ENCODE peak calls at places on chromosomes 3 and 15, in six cellular contexts. O is lower lobe of right lung, N is psoas muscle, X is cardiac muscle cell, M is aorta, U is uterus. J is an unnamed sample.

GRCh38 chr15:77497108-77497737 is 76.5 kb downstream of the HMG20A start:
- DNase-seq in O (no peak), N (peak; percentile 72), X (peak; percentile 67), M (peak; percentile 85), U (peak; percentile 43), J (no peak)

GRCh38 chr3:59558906-59559720 is 509.3 kb upstream of the CFAP20DC start:
- DNase-seq in O (no peak), N (no peak), X (no peak), M (no peak), U (no peak), J (no peak)

GRCh38 chr3:104628185-104628789 is 738.4 kb upstream of the ALCAM start:
- DNase-seq in O (no peak), N (no peak), X (peak; percentile 76), M (no peak), U (no peak), J (peak; percentile 72)

GRCh38 chr3:142366434-142366833 is 81.4 kb downstream of the XRN1 start:
- DNase-seq in O (no peak), N (no peak), X (peak; percentile 2), M (no peak), U (no peak), J (peak; percentile 70)

GRCh38 chr3:58161435-58162398 is 49.1 kb downstream of the DNASE1L3 start:
- DNase-seq in O (no peak), N (peak; percentile 70), X (peak; percentile 96), M (peak; percentile 92), U (peak; percentile 79), J (no peak)

GRCh38 chr15:50964075-50964474 is 55.6 kb downstream of the AP4E1 start:
- DNase-seq in O (no peak), N (no peak), X (no peak), M (no peak), U (no peak), J (peak; percentile 51)

GRCh38 chr3:158936530-158937113 is 134.8 kb downstream of the MFSD1 start:
- DNase-seq in O (no peak), N (no peak), X (no peak), M (no peak), U (no peak), J (no peak)

GRCh38 chr3:47370887-47371697 is 9.7 kb upstream of the PTPN23 start:
- DNase-seq in O (no peak), N (no peak), X (peak; percentile 24), M (no peak), U (no peak), J (peak; percentile 80)

GRCh38 chr3:129795596-129795995 is 97.9 kb downstream of the TMCC1 start:
- DNase-seq in O (no peak), N (no peak), X (no peak), M (no peak), U (no peak), J (no peak)

GRCh38 chr3:183698760-183699159 is 1.2 kb downstream of the YEATS2 start:
- DNase-seq in O (no peak), N (no peak), X (peak; percentile 47), M (no peak), U (no peak), J (peak; percentile 85)

GRCh38 chr3:46378426-46378942 is 7.7 kb downstream of the CCR5 start:
- DNase-seq in O (peak; percentile 77), N (peak; percentile 69), X (peak; percentile 67), M (peak; percentile 85), U (peak; percentile 52), J (peak; percentile 90)

DNA sequence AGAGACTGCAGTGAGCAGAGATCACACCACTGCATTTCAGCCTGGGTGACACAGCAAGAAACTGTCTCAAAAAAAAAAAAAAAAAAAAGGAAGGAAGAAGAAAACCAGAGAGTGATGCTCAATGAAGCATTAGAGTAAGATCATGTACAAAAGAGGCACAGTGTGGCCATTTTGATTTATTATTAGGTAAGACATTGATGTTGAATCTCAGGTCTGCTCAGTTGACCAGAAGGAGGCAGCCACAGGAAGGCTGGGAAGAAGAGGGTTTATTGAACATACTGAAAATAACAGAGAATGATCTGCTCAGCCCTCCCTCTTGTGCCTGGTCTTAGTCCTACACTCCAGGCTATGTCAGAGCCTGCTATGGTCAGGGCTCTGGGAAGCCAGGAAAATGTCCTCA is 15.6 kb downstream of the LRRK1 start:
- DNase-seq in O (no peak), N (no peak), X (peak; percentile 12), M (no peak), U (no peak), J (peak; percentile 79)
- H3K4me1 ChIP-seq in O (no peaks in the 10 kb centered on the region), N (no peaks in the 10 kb centered on the region), X (peaks cover under 1% of the 10 kb centered on the region), M (no peaks in the 10 kb centered on the region), U (no peaks in the 10 kb centered on the region), J (peaks cover 94% of the 10 kb centered on the region)

GRCh38 chr15:56471440-56472069 is 6.6 kb upstream of the MNS1 start:
- DNase-seq in O (no peak), N (no peak), X (no peak), M (no peak), U (no peak), J (no peak)

GRCh38 chr15:56467626-56468025 is 2.7 kb upstream of the MNS1 start:
- DNase-seq in O (no peak), N (no peak), X (no peak), M (no peak), U (no peak), J (peak; percentile 46)

GRCh38 chr15:56468271-56468912 is 3.5 kb upstream of the MNS1 start:
- DNase-seq in O (no peak), N (no peak), X (no peak), M (no peak), U (no peak), J (peak; percentile 78)

GRCh38 chr15:56472278-56472677 is 7.3 kb upstream of the MNS1 start:
- DNase-seq in O (no peak), N (no peak), X (no peak), M (no peak), U (no peak), J (no peak)

DNA sequence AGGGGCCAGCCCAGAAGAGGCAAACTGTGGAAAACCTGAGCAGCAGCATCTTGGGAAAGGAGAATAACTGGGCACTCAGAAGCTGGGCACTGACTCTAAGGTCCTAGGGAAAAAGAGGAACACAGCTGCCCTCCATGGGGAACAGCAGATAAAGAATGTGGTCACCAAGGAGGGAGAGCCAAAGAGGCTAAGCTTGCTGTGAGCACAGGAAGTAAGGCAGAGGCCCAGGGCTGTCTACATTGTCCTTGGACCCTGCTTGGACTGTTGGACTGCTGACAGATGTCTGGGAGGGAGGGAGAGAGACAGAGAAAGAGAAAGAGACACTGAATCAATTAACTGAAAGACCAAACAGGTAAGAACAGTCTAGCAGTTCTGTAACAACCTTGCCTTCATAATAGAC is 4.5 kb upstream of the MNS1 start:
- DNase-seq in O (no peak), N (no peak), X (no peak), M (no peak), U (no peak), J (no peak)
- H3K4me3 ChIP-seq in O (no peak overlapping the region), N (no peak overlapping the region), X (no peak overlapping the region), M (no peak overlapping the region), U (no peak overlapping the region), J (no peak overlapping the region)

GRCh38 chr15:92901053-92901761 is 1.1 kb downstream of the CHD2 start:
- DNase-seq in O (no peak), N (no peak), X (peak; percentile 50), M (no peak), U (no peak), J (no peak)

GRCh38 chr15:92900712-92901052 is 558 bp downstream of the CHD2 start:
- DNase-seq in O (no peak), N (no peak), X (no peak), M (no peak), U (no peak), J (no peak)

GRCh38 chr15:92902020-92902419 is 1.9 kb downstream of the CHD2 start:
- DNase-seq in O (no peak), N (no peak), X (peak; percentile 53), M (no peak), U (no peak), J (no peak)

GRCh38 chr15:92898988-92899909 is 875 bp upstream of the CHD2 start:
- DNase-seq in O (no peak), N (no peak), X (no peak), M (no peak), U (no peak), J (peak; percentile 69)

DNA sequence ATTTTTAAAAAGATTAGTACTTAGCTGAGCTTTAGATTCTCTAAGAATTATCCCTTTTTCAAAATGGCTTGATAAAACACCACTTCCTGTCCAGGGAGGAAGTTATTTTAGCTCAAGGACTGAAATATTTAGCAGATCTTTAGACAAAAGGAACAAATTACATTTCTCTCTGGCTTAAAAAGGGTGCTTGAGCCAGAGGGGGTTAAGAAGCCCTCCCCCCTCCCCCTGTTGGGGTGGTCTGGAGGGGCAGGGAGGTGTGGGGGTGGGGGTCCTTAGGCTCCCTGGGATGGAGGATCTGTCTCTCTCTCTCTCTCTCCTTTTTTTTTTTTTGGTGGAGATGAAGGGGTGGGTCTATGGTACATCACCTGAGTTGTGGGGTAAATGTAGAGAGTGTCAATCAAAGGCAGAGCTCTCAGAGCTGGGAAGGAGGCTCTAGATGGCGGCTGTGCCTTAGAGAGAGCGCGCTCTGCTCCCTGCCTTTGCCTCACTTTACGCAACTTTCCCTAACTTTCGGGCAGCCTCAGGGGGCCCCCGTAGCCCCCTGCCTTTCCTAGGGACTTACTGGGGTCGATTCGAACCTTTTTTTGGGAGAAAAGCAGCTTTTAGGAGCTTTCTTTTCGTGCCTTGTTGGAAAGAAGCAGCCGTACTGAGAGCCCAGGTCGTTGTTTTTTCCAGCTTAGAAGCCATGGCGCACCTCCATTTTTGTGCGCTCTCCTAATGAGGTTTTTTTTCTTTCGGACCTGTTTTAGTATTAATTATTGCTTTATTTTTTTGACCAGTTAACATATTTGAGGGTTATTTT is at the start of gene CHD2:
- DNase-seq in O (peak; percentile 72), N (peak; percentile 50), X (peak; percentile 87), M (no peak), U (peak; percentile 51), J (peak; percentile 57)
- H3K4me1 ChIP-seq in O (peaks cover 56% of the 10 kb centered on the region), N (peaks cover 40% of the 10 kb centered on the region), X (peaks cover 13% of the 10 kb centered on the region), M (no peaks in the 10 kb centered on the region), U (no peaks in the 10 kb centered on the region), J (peaks cover 55% of the 10 kb centered on the region)

GRCh38 chr3:100144255-100144866 is 30.1 kb upstream of the FILIP1L start:
- DNase-seq in O (no peak), N (no peak), X (no peak), M (no peak), U (no peak), J (no peak)
- H3K4me3 ChIP-seq in O (no peak overlapping the region), N (no peak overlapping the region), X (no peak overlapping the region), M (no peak overlapping the region), U (no peak overlapping the region), J (no peak overlapping the region)

GRCh38 chr3:31958721-31959152 is 22.3 kb downstream of the OSBPL10 start:
- DNase-seq in O (no peak), N (no peak), X (no peak), M (no peak), U (no peak), J (no peak)

GRCh38 chr3:31960793-31961431 is 20.1 kb downstream of the OSBPL10 start:
- DNase-seq in O (no peak), N (no peak), X (peak; percentile 36), M (no peak), U (no peak), J (peak; percentile 68)

GRCh38 chr3:31959951-31960792 is 20.9 kb downstream of the OSBPL10 start:
- DNase-seq in O (no peak), N (no peak), X (peak; percentile 38), M (no peak), U (no peak), J (peak; percentile 54)

GRCh38 chr3:31966978-31967592 is 14.0 kb downstream of the OSBPL10 start:
- DNase-seq in O (no peak), N (no peak), X (no peak), M (no peak), U (no peak), J (no peak)

DNA sequence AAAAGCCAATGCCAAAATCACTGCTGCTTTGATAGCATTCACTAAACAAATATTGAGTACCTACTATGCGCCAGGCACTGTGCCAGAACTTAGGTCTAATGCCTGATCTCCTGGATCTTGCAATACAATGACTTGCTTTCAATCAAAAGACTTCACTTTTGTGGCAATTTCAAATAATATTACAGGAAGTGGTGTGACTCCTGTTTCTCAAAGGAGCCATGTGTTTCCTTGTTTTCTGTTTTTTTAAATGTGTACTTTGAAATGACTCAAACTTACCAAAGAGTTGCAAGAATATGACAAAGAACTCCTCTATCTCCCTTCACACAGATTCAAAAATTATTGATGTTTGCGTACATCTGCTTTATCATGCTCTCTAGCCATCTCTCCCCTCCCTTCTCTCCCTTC is 18.3 kb downstream of the OSBPL10 start:
- DNase-seq in O (no peak), N (no peak), X (no peak), M (no peak), U (no peak), J (no peak)
- H3K4me1 ChIP-seq in O (peaks cover 35% of the 10 kb centered on the region), N (peaks cover 5% of the 10 kb centered on the region), X (peaks cover 8% of the 10 kb centered on the region), M (peaks cover 6% of the 10 kb centered on the region), U (peaks cover 5% of the 10 kb centered on the region), J (peaks cover 74% of the 10 kb centered on the region)

J was measured in Karpas-422.